ENCODE peak calls at places on chromosomes 13 and 19, in eight cellular contexts. I, R, M, B, K, Q, N and T are unnamed samples.

GRCh38 chr13:110565296-110565695 is 3.8 kb upstream of the RAB20 start:
- DNase-seq in I (no peak), R (no peak), M (no peak), B (no peak), K (no peak), Q (no peak), N (no peak), T (no peak)

GRCh38 chr19:18876865-18877264 is 19.1 kb downstream of the CERS1 start:
- DNase-seq in I (no peak), R (no peak), M (no peak), B (no peak), K (no peak), Q (no peak), N (no peak), T (no peak)

GRCh38 chr19:38006361-38007045 is 99.5 kb downstream of the SIPA1L3 start:
- DNase-seq in I (no peak), R (no peak), M (no peak), B (no peak), K (no peak), Q (no peak), N (no peak), T (no peak)

GRCh38 chr13:56015919-56016318 is 1124.8 kb upstream of the PRR20A start:
- DNase-seq in I (no peak), R (no peak), M (no peak), B (no peak), K (no peak), Q (no peak), N (no peak), T (no peak)

GRCh38 chr13:26541678-26542553 is 15.6 kb upstream of the WASF3 start:
- DNase-seq in I (no peak), R (no peak), M (no peak), B (no peak), K (no peak), Q (no peak), N (no peak), T (no peak)

GRCh38 chr13:66635526-66635925 is 594.6 kb downstream of the PCDH9 start:
- DNase-seq in I (no peak), R (peak; percentile 92), M (no peak), B (no peak), K (peak; percentile 0), Q (peak; percentile 68), N (no peak), T (peak; percentile 81)

GRCh38 chr13:51998723-51999471 is 12.4 kb downstream of the ATP7B start:
- DNase-seq in I (no peak), R (peak; percentile 3), M (no peak), B (no peak), K (no peak), Q (no peak), N (no peak), T (no peak)

GRCh38 chr19:32876919-32877285 is 7.3 kb upstream of the SLC7A9 start:
- DNase-seq in I (peak; percentile 42), R (no peak), M (no peak), B (no peak), K (no peak), Q (no peak), N (no peak), T (peak; percentile 51)

GRCh38 chr13:44309771-44310767 is 63.6 kb upstream of the SERP2 start:
- DNase-seq in I (peak; percentile 84), R (peak; percentile 83), M (peak; percentile 63), B (no peak), K (no peak), Q (no peak), N (peak; percentile 29), T (no peak)

DNA sequence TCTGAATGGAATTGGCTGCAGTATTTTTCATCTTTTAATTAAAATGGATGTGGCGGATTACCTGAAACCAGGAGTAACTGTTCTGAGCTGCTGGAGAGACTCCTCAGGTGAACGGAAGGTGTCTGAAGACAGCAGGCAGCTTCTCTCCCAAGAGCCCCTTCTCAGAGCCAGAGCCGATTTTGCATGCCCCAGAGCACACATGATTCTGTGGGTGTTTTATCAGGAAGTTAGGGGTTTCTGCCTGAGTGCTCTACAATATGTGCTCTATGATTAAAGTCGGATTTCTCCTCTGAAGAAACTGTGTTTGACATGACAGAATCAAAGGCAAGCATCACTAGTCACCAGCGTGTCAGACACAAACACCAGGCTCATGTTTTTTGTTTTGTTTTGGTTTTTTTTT is 60.7 kb upstream of the MCF2L start:
- DNase-seq in I (no peak), R (no peak), M (no peak), B (no peak), K (no peak), Q (no peak), N (no peak), T (no peak)
- H3K4me3 ChIP-seq in I (no peak overlapping the region), R (no peak overlapping the region), M (no peak overlapping the region), B (no peak overlapping the region), K (no peak overlapping the region), Q (no peak overlapping the region), N (no peak overlapping the region), T (no peak overlapping the region)

GRCh38 chr19:47019431-47020041 is at the start of gene NPAS1:
- DNase-seq in I (no peak), R (no peak), M (no peak), B (no peak), K (peak; percentile 60), Q (no peak), N (no peak), T (peak; percentile 30)
- H3K4me3 ChIP-seq in I (no peak within 1 kb of the TSS), R (peak within 1 kb of the TSS; percentile 56), M (no peak within 1 kb of the TSS), B (no peak within 1 kb of the TSS), K (peak within 1 kb of the TSS; percentile 74), Q (peak within 1 kb of the TSS; percentile 27), N (peak within 1 kb of the TSS; percentile 46), T (peak within 1 kb of the TSS; percentile 42)

GRCh38 chr13:23752111-23753001 is 136.8 kb downstream of the MIPEP start:
- DNase-seq in I (no peak), R (peak; percentile 15), M (no peak), B (peak; percentile 78), K (peak; percentile 23), Q (peak; percentile 45), N (no peak), T (no peak)
- H3K4me3 ChIP-seq in I (no peak overlapping the region), R (no peak overlapping the region), M (no peak overlapping the region), B (no peak overlapping the region), K (no peak overlapping the region), Q (no peak overlapping the region), N (no peak overlapping the region), T (no peak overlapping the region)

DNA sequence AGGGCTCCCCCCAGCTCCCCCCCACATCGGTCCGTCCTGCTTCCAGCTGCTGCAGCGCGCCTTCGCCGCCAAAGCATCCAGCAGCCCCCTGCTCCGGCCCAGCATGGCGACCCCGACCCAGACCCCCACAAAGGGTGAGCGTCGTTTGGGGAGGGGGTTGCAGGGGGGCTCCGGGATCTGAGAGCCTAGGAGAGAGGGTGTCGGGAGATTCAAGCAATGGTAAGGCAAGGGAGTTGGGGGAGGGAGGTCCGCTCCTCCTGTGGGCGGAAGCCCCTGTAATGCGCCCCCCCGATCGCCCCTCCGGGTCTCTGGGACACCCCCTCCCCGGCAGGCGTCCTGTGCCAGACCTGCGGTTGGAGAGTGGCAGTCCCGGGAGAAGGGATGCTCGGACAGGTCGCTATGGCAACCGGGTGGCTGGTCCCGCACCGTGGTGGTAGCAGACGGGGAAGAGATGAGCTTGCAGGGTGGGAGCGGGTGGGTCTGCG is at the start of gene FXYD7:
- DNase-seq in I (no peak), R (no peak), M (no peak), B (no peak), K (no peak), Q (no peak), N (peak; percentile 38), T (no peak)
- H3K4me3 ChIP-seq in I (no peak within 1 kb of the TSS), R (no peak within 1 kb of the TSS), M (no peak within 1 kb of the TSS), B (no peak within 1 kb of the TSS), K (no peak within 1 kb of the TSS), Q (no peak within 1 kb of the TSS), N (no peak within 1 kb of the TSS), T (no peak within 1 kb of the TSS)

GRCh38 chr19:47714339-47714738 is 1.1 kb downstream of the EHD2 start:
- DNase-seq in I (no peak), R (no peak), M (no peak), B (no peak), K (peak; percentile 43), Q (no peak), N (no peak), T (no peak)
- H3K4me3 ChIP-seq in I (no peak overlapping the region), R (peak overlapping the region; percentile 98), M (peak overlapping the region; percentile 83), B (no peak overlapping the region), K (peak overlapping the region; percentile 92), Q (peak overlapping the region; percentile 93), N (peak overlapping the region; percentile 79), T (peak overlapping the region; percentile 78)

GRCh38 chr19:20077791-20078463 is at the start of gene ZNF90:
- DNase-seq in I (peak; percentile 92), R (peak; percentile 94), M (peak; percentile 90), B (peak; percentile 51), K (peak; percentile 99), Q (peak; percentile 92), N (peak; percentile 87), T (peak; percentile 97)
- H3K4me3 ChIP-seq in I (peak within 1 kb of the TSS; percentile 60), R (peak within 1 kb of the TSS; percentile 67), M (peak within 1 kb of the TSS; percentile 56), B (no peak within 1 kb of the TSS), K (peak within 1 kb of the TSS; percentile 94), Q (peak within 1 kb of the TSS; percentile 68), N (peak within 1 kb of the TSS; percentile 56), T (peak within 1 kb of the TSS; percentile 54)

GRCh38 chr19:50690439-50690838 is 29.2 kb downstream of the SHANK1 start:
- DNase-seq in I (no peak), R (no peak), M (no peak), B (no peak), K (no peak), Q (no peak), N (no peak), T (no peak)

GRCh38 chr19:50688766-50689165 is 30.8 kb downstream of the SHANK1 start:
- DNase-seq in I (no peak), R (no peak), M (no peak), B (no peak), K (no peak), Q (no peak), N (no peak), T (no peak)

DNA sequence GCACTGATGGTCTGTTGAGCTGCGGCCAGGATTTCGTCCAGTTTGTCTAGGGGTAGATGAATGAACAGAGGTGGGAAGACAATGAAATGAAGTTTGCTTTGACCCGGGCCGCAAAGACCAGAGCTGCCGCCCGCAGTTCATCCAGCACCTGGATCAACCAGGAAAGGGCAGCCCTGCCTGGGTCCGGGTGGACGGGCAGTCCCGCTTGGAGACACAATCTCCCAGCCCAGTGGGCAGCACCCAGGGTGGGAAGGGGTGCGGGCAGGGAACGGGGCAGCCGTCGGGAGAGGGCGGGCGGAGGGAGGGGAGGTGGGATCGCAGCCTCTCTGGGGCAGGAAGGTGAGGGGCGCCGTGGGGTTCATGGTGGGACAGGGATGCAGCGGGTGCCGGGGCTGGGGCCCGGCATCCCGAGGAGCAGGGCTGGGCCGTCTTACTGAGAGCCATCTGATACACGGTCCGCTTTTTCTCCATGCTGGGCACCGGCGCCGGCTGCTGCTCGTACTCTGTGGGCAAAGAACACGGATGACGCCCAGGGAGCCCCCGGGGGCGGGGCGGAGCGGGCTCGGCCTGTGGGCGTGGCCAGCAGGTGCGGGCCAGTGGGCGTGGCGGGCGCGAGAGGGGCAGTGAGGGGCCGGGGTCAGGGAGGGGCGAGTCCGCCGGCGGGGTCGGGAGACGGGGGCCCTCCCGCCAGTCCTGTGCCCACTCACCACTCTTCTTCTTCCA is 33.1 kb downstream of the SHANK1 start:
- DNase-seq in I (no peak), R (no peak), M (no peak), B (no peak), K (no peak), Q (no peak), N (no peak), T (no peak)
- H3K4me3 ChIP-seq in I (no peak overlapping the region), R (no peak overlapping the region), M (no peak overlapping the region), B (no peak overlapping the region), K (no peak overlapping the region), Q (no peak overlapping the region), N (no peak overlapping the region), T (no peak overlapping the region)